ENCODE peak calls at places on chromosomes 3 and 15, in ten cellular contexts. I is EH; M is neural crest cell; L is RCC 7860; V is HCEC 1CT; X is fibroblast of the conjunctiva; Y is stimulated activated naive CD8-positive, alpha-beta T cell treated with anti-CD3 and anti-CD28 coated beads, Interleukin-15, amount 100 ng/mL, for 72 hours; U is spleen; R is HTR-8/SVneo; K is naive thymus-derived CD8-positive, alpha-beta T cell. P is an unnamed sample.

GRCh38 chr15:56042982-56043980 is 49.9 kb upstream of the NEDD4 start:
- DNase-seq in K (peak), U (no peak), L (no peak), X (no peak), V (no peak), R (no peak), M (no peak), Y (peak), I (no peak), P (no peak)

GRCh38 chr15:33089878-33090757 is 104.4 kb downstream of the FMN1 start:
- DNase-seq in U (no peak), Y (no peak), L (no peak), V (peak), M (no peak), R (no peak), I (peak), X (peak), K (no peak), P (no peak)

GRCh38 chr3:45904931-45905330 is 18.6 kb downstream of the CCR9 start:
- DNase-seq in X (no peak), Y (no peak), M (no peak), R (no peak), K (no peak), L (no peak), V (no peak), I (no peak), U (peak), P (no peak)

GRCh38 chr3:188627652-188628051 is 473.7 kb downstream of the LPP start:
- DNase-seq in I (peak), X (peak), M (no peak), U (no peak), R (peak), K (no peak), V (peak), L (peak), Y (no peak), P (no peak)

GRCh38 chr3:69838217-69838616 is 99.0 kb downstream of the MITF start:
- DNase-seq in I (peak), V (peak), U (no peak), L (no peak), R (peak), X (peak), K (no peak), M (no peak), Y (no peak), P (no peak)

GRCh38 chr15:77454265-77454664 is 33.6 kb downstream of the HMG20A start:
- DNase-seq in L (no peak), K (no peak), I (peak), U (no peak), R (no peak), X (no peak), V (no peak), Y (no peak), M (no peak), P (no peak)

GRCh38 chr3:88732211-88732610 is 375.2 kb upstream of the EPHA3 start:
- DNase-seq in R (no peak), K (no peak), L (no peak), M (no peak), V (no peak), U (no peak), Y (no peak), I (no peak), X (no peak), P (no peak)

GRCh38 chr15:101020945-101021344 is 101.8 kb downstream of the LRRK1 start:
- DNase-seq in M (no peak), I (no peak), L (no peak), R (no peak), Y (no peak), V (no peak), U (peak), K (no peak), X (no peak), P (no peak)

GRCh38 chr15:86837631-86838030 is 758.0 kb downstream of the AGBL1 start:
- DNase-seq in V (no peak), Y (no peak), U (no peak), X (no peak), M (no peak), I (no peak), K (no peak), L (no peak), R (no peak), P (no peak)

GRCh38 chr15:81235781-81236507 is 39.3 kb downstream of the IL16 start:
- DNase-seq in Y (no peak), R (peak), X (peak), M (no peak), I (peak), K (no peak), V (peak), U (no peak), L (peak), P (no peak)

GRCh38 chr15:33292718-33293307 is 18.0 kb upstream of the RYR3 start:
- DNase-seq in I (peak), X (peak), U (no peak), Y (peak), R (peak), V (peak), K (no peak), M (peak), L (peak), P (no peak)

GRCh38 chr15:52527898-52528464 is 699 bp downstream of the MYO5A start:
- DNase-seq in Y (peak), I (peak), L (no peak), V (peak), K (peak), M (no peak), X (no peak), U (peak), R (peak), P (peak)

GRCh38 chr3:174202146-174202545 is 657.0 kb upstream of the NAALADL2 start:
- DNase-seq in L (no peak), V (no peak), R (no peak), Y (no peak), M (no peak), U (no peak), I (no peak), K (no peak), X (no peak), P (no peak)

GRCh38 chr3:99315896-99316295 is 322.5 kb upstream of the COL8A1 start:
- DNase-seq in R (no peak), U (no peak), V (peak), I (peak), M (no peak), L (peak), Y (no peak), K (no peak), X (no peak), P (no peak)

GRCh38 chr15:61521961-61522360 is 292.9 kb upstream of the RORA start:
- DNase-seq in M (no peak), K (no peak), Y (no peak), V (no peak), L (no peak), X (no peak), R (no peak), I (no peak), U (no peak), P (no peak)

P was measured in GM19239.